ENCODE peak calls at places on chromosomes 11 and 22, in five cellular contexts. I is lower leg skin, X is transverse colon, V is RWPE1, N is cardiac fibroblast. G is an unnamed sample.

GRCh38 chr11:101126551-101127347 is 2.9 kb downstream of the PGR start:
- DNase-seq in I (peak), N (peak), V (no peak), X (no peak), G (no peak)

GRCh38 chr11:78145511-78146030 is 6.1 kb upstream of the ALG8 start:
- DNase-seq in X (no peak), I (peak), V (no peak), N (no peak), G (no peak)

GRCh38 chr22:24937114-24937513 is 9.4 kb downstream of the LHFPL7 start:
- DNase-seq in X (no peak), V (no peak), I (no peak), N (peak), G (no peak)

GRCh38 chr11:10688401-10688800 is 5.2 kb downstream of the IRAG1 start:
- DNase-seq in N (no peak), I (no peak), X (no peak), V (peak), G (no peak)

GRCh38 chr11:96778272-96778671 is 388.5 kb downstream of the JRKL start:
- DNase-seq in N (no peak), I (no peak), X (no peak), V (no peak), G (no peak)

GRCh38 chr22:46055851-46056168 is 78.8 kb upstream of the WNT7B start:
- DNase-seq in N (no peak), X (no peak), V (no peak), I (no peak), G (no peak)

GRCh38 chr11:115576606-115577005 is 72.4 kb upstream of the CADM1 start:
- DNase-seq in V (peak), X (no peak), N (no peak), I (no peak), G (no peak)

GRCh38 chr22:29040385-29041275 is 21.0 kb downstream of the C22orf31 start:
- DNase-seq in I (no peak), N (peak), V (peak), X (peak), G (no peak)

GRCh38 chr11:280762-281485 is 2.7 kb downstream of the NLRP6 start:
- DNase-seq in X (no peak), V (no peak), N (no peak), I (peak), G (no peak)

GRCh38 chr22:23789121-23789520 is 2.4 kb downstream of the SMARCB1 start:
- DNase-seq in I (no peak), V (no peak), X (no peak), N (no peak), G (no peak)

GRCh38 chr11:128345316-128345715 is 242.0 kb downstream of the ETS1 start:
- DNase-seq in V (no peak), X (no peak), N (no peak), I (no peak), G (no peak)

GRCh38 chr11:71936825-71937224 is 8.0 kb downstream of the RNF121 start:
- DNase-seq in X (no peak), N (peak), I (no peak), V (no peak), G (no peak)

GRCh38 chr11:46064221-46064620 is 57.0 kb downstream of the PHF21A start:
- DNase-seq in N (peak), I (no peak), V (peak), X (no peak), G (no peak)

GRCh38 chr11:72039108-72039850 is 40.6 kb downstream of the IL18BP start:
- DNase-seq in N (peak), V (no peak), I (no peak), X (peak), G (no peak)

GRCh38 chr11:33700425-33701271 is at the start of gene C11orf91:
- DNase-seq in X (peak), V (peak), I (peak), N (peak), G (peak)

GRCh38 chr11:7251836-7252682 is at the start of gene SYT9:
- DNase-seq in N (peak), V (peak), X (peak), I (peak), G (peak)

GRCh38 chr22:37781434-37782059 is 26.2 kb upstream of the GCAT start:
- DNase-seq in X (no peak), I (peak), N (peak), V (no peak), G (no peak)
- TF ChIP-seq CTCF in X (no peak), I (no peak), N (peak), V (no peak), G (peak)

GRCh38 chr11:124402326-124402922 is 3.6 kb upstream of the OR8B3 start:
- DNase-seq in V (peak), X (peak), N (peak), I (no peak), G (no peak)
- TF ChIP-seq CTCF in V (peak), X (peak), N (peak), I (no peak), G (peak)

GRCh38 chr11:4484310-4484709 is 1.9 kb downstream of the OR52K1 start:
- DNase-seq in V (no peak), I (no peak), X (no peak), N (no peak), G (no peak)
- TF ChIP-seq CTCF in V (no peak), I (no peak), X (no peak), N (no peak), G (no peak)

DNA sequence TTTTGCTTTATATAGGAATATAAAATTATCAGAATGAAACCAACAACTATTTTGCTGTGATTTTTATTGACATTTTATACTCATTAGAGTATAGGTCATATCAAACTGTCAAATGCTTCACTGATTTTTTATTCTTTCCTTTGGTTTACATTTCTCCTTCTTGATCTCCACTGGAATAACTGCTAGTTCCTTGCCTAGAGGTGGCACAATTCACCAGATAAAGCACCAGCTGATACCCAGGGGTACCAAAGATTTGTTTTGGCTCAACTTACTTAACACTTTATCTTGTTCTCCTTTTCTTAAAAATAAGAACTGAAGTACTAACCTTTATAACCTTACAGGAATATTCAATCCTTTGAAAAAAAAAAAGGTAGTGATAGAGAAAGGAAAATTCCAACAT is 725.1 kb upstream of the CHORDC1 start:
- DNase-seq in N (no peak), X (no peak), I (no peak), V (no peak), G (no peak)
- TF ChIP-seq CTCF in N (no peak), X (no peak), I (no peak), V (no peak), G (peak)

GRCh38 chr11:131580466-131580865 is 210.1 kb downstream of the NTM start:
- DNase-seq in I (peak), X (no peak), N (no peak), V (no peak), G (no peak)

GRCh38 chr11:131582021-131582531 is 211.7 kb downstream of the NTM start:
- DNase-seq in I (peak), X (no peak), V (no peak), N (no peak), G (no peak)

GRCh38 chr11:131583823-131584222 is 213.4 kb downstream of the NTM start:
- DNase-seq in X (no peak), I (peak), N (no peak), V (no peak), G (no peak)

GRCh38 chr11:131581006-131581405 is 210.6 kb downstream of the NTM start:
- DNase-seq in N (no peak), I (peak), X (no peak), V (no peak), G (no peak)

GRCh38 chr11:131579932-131580387 is 209.5 kb downstream of the NTM start:
- DNase-seq in X (no peak), N (peak), V (peak), I (no peak), G (no peak)
- TF ChIP-seq CTCF in X (peak), N (no peak), V (no peak), I (no peak), G (peak)

GRCh38 chr11:60316317-60316716 is 10.7 kb upstream of the MS4A6E start:
- DNase-seq in I (no peak), X (no peak), V (no peak), N (no peak), G (no peak)
- TF ChIP-seq CTCF in I (no peak), X (no peak), V (no peak), N (no peak), G (no peak)

G was measured in osteocyte.